ENCODE peak calls at places on chromosomes 6 and 20, in eight cellular contexts. P is H7, V is fibroblast of pulmonary artery, S is AG08396, L is dermis blood vessel endothelial cell, Z is neural crest cell, F is NCI-H1105 treated with DMSO at 0.1 percent for 48 hours, K is AG04449. M is an unnamed sample.

GRCh38 chr6:165404703-165405102 is 95.3 kb upstream of the C6orf118 start:
- DNase-seq in L (no peak), K (no peak), S (no peak), F (no peak), Z (no peak), V (peak; percentile 24), P (no peak), M (peak; percentile 2)

GRCh38 chr6:13304580-13305255 is 23.6 kb downstream of the TBC1D7 start:
- DNase-seq in L (no peak), F (no peak), Z (no peak), S (no peak), P (no peak), K (no peak), V (peak; percentile 15), M (no peak)

GRCh38 chr20:53364617-53365016 is 229.0 kb downstream of the ZNF217 start:
- DNase-seq in V (no peak), P (no peak), Z (no peak), L (no peak), K (no peak), S (no peak), F (no peak), M (no peak)

GRCh38 chr6:164693934-164694333 is 615.5 kb downstream of the C6orf118 start:
- DNase-seq in L (no peak), V (peak; percentile 50), F (peak; percentile 34), Z (no peak), K (no peak), P (peak; percentile 15), S (no peak), M (peak; percentile 75)

GRCh38 chr6:87832025-87832825 is 130.2 kb upstream of the AKIRIN2 start:
- DNase-seq in Z (no peak), K (no peak), S (no peak), P (peak; percentile 17), V (peak; percentile 29), L (peak; percentile 55), F (peak; percentile 78), M (peak; percentile 56)

GRCh38 chr6:28589234-28589951 is 63.7 kb downstream of the GPX5 start:
- DNase-seq in F (peak; percentile 94), P (peak; percentile 66), K (peak; percentile 79), V (peak; percentile 93), Z (peak; percentile 61), L (peak; percentile 82), S (peak; percentile 51), M (peak; percentile 93)

GRCh38 chr6:138290563-138290962 is 72.3 kb upstream of the PBOV1 start:
- DNase-seq in P (no peak), K (no peak), Z (no peak), L (no peak), S (no peak), F (no peak), V (no peak), M (no peak)

GRCh38 chr6:133804263-133804662 is 84.7 kb upstream of the TCF21 start:
- DNase-seq in L (no peak), K (no peak), F (no peak), P (no peak), Z (no peak), V (peak; percentile 86), S (no peak), M (no peak)

GRCh38 chr20:22825076-22825475 is 210.0 kb upstream of the SSTR4 start:
- DNase-seq in F (no peak), Z (no peak), K (no peak), V (peak; percentile 82), S (no peak), L (peak; percentile 59), P (no peak), M (no peak)

GRCh38 chr20:24675651-24676352 is 206.4 kb downstream of the SYNDIG1 start:
- DNase-seq in Z (no peak), K (no peak), V (no peak), S (no peak), L (no peak), F (no peak), P (no peak), M (no peak)

GRCh38 chr6:108621117-108621516 is 60.4 kb downstream of the FOXO3 start:
- DNase-seq in Z (no peak), V (peak; percentile 49), P (no peak), L (peak; percentile 29), S (peak; percentile 53), F (no peak), K (peak; percentile 59), M (peak; percentile 89)

GRCh38 chr6:105135056-105135455 is 44.8 kb downstream of the POPDC3 start:
- DNase-seq in P (peak; percentile 31), L (peak; percentile 17), V (peak; percentile 23), S (peak; percentile 29), Z (no peak), F (peak; percentile 25), K (no peak), M (peak; percentile 38)

GRCh38 chr6:168058691-168059551 is 20.1 kb downstream of the FRMD1 start:
- DNase-seq in L (no peak), K (no peak), V (no peak), S (no peak), P (peak; percentile 84), Z (no peak), F (no peak), M (no peak)

GRCh38 chr6:149130093-149130872 is 187.2 kb upstream of the TAB2 start:
- DNase-seq in L (no peak), F (no peak), S (no peak), V (no peak), P (no peak), K (no peak), Z (no peak), M (peak; percentile 22)

GRCh38 chr6:17710331-17710730 is 3.6 kb upstream of the NUP153 start:
- DNase-seq in V (peak; percentile 29), L (no peak), Z (no peak), S (peak; percentile 26), P (no peak), F (no peak), K (no peak), M (no peak)

GRCh38 chr6:152271681-152272464 is 365.3 kb downstream of the SYNE1 start:
- DNase-seq in K (peak; percentile 14), Z (no peak), V (peak; percentile 57), F (no peak), S (peak; percentile 14), L (no peak), P (no peak), M (peak; percentile 74)

GRCh38 chr6:133641111-133641510 is 247.8 kb upstream of the TCF21 start:
- DNase-seq in S (no peak), Z (no peak), F (no peak), V (no peak), P (no peak), K (no peak), L (no peak), M (no peak)

GRCh38 chr6:28207244-28208179 is 17.6 kb upstream of the ZSCAN9 start:
- DNase-seq in V (peak; percentile 29), K (no peak), Z (peak; percentile 30), P (peak; percentile 65), F (no peak), L (peak; percentile 55), S (peak; percentile 50), M (peak; percentile 28)

GRCh38 chr6:116840091-116840490 is 11.2 kb upstream of the GPRC6A start:
- DNase-seq in P (no peak), L (no peak), S (peak; percentile 24), K (no peak), F (no peak), V (peak; percentile 3), Z (no peak), M (peak; percentile 31)

GRCh38 chr20:45998337-45998736 is 10.4 kb upstream of the MMP9 start:
- DNase-seq in Z (no peak), K (no peak), S (no peak), P (no peak), V (no peak), F (no peak), L (no peak), M (no peak)

GRCh38 chr6:125792680-125793079 is 1.9 kb downstream of the NCOA7 start:
- DNase-seq in V (peak; percentile 62), Z (no peak), S (no peak), P (no peak), K (no peak), L (peak; percentile 59), F (no peak), M (peak; percentile 57)

GRCh38 chr6:108114861-108115597 is 40.5 kb upstream of the OSTM1 start:
- DNase-seq in V (peak; percentile 82), F (peak; percentile 84), K (no peak), L (peak; percentile 82), Z (peak; percentile 57), S (peak; percentile 65), P (peak; percentile 89), M (peak; percentile 69)

GRCh38 chr6:166551797-166552495 is 34.5 kb downstream of the RAMACL start:
- DNase-seq in S (no peak), L (no peak), V (no peak), Z (no peak), P (peak; percentile 77), F (no peak), K (no peak), M (no peak)

GRCh38 chr6:110217255-110217654 is 37.0 kb downstream of the CDC40 start:
- DNase-seq in K (no peak), S (no peak), Z (no peak), L (no peak), V (no peak), P (no peak), F (no peak), M (peak; percentile 26)

GRCh38 chr6:34359438-34360158 is 32.9 kb downstream of the NUDT3 start:
- DNase-seq in Z (no peak), K (no peak), L (no peak), F (no peak), S (no peak), V (no peak), P (no peak), M (peak; percentile 72)

GRCh38 chr6:36120539-36120938 is 9.8 kb upstream of the MAPK13 start:
- DNase-seq in Z (no peak), V (no peak), P (no peak), F (no peak), K (no peak), S (no peak), L (peak; percentile 28), M (no peak)

GRCh38 chr20:44548171-44548678 is 26.4 kb upstream of the SERINC3 start:
- DNase-seq in L (peak; percentile 62), Z (no peak), K (no peak), S (no peak), P (no peak), F (no peak), V (peak; percentile 63), M (no peak)

GRCh38 chr20:50506270-50506579 is 4.0 kb upstream of the PTPN1 start:
- DNase-seq in S (no peak), F (no peak), Z (no peak), K (no peak), L (no peak), V (no peak), P (no peak), M (no peak)

GRCh38 chr6:166567107-166567506 is 19.4 kb downstream of the RAMACL start:
- DNase-seq in F (no peak), S (peak; percentile 81), V (peak; percentile 96), K (peak; percentile 96), Z (no peak), L (peak; percentile 64), P (no peak), M (peak; percentile 97)

GRCh38 chr6:137697267-137697938 is 169.7 kb upstream of the TNFAIP3 start:
- DNase-seq in L (peak; percentile 95), K (peak; percentile 12), Z (no peak), S (peak; percentile 15), V (peak; percentile 87), F (no peak), P (peak; percentile 7), M (peak; percentile 42)